ENCODE peak calls at places on chromosome 11, in six cellular contexts. L, J, V, D, S and A are unnamed samples.
A peak's percentile ranks its signal among the peaks of the same experiment; 100 is the strongest.

GRCh38 chr11:2775626-2776350 is 76.0 kb upstream of the KCNQ1OT1 start:
- DNase-seq in L (peak; percentile 26), J (no peak), V (no peak), D (no peak), S (no peak), A (no peak)

GRCh38 chr11:86442420-86442819 is 67.7 kb downstream of the CCDC81 start:
- DNase-seq in L (no peak), J (no peak), V (no peak), D (no peak), S (no peak), A (no peak)

GRCh38 chr11:60769811-60770210 is 13.1 kb downstream of the MS4A15 start:
- DNase-seq in L (no peak), J (no peak), V (no peak), D (no peak), S (no peak), A (no peak)

GRCh38 chr11:128476729-128477128 is 110.6 kb downstream of the ETS1 start:
- DNase-seq in L (no peak), J (no peak), V (no peak), D (no peak), S (no peak), A (no peak)

GRCh38 chr11:18383388-18384156 is 10.8 kb upstream of the LDHA start:
- DNase-seq in L (peak; percentile 81), J (peak; percentile 42), V (peak; percentile 96), D (peak; percentile 100), S (no peak), A (no peak)

GRCh38 chr11:2313051-2313951 is 11.5 kb downstream of the TSPAN32 start:
- DNase-seq in L (peak; percentile 70), J (no peak), V (no peak), D (no peak), S (no peak), A (no peak)

GRCh38 chr11:96037267-96037990 is 113.5 kb upstream of the MTMR2 start:
- DNase-seq in L (no peak), J (no peak), V (no peak), D (peak; percentile 27), S (no peak), A (no peak)

GRCh38 chr11:83816572-83817187 is 530.5 kb upstream of the CCDC90B start:
- DNase-seq in L (no peak), J (no peak), V (peak; percentile 10), D (peak; percentile 31), S (peak; percentile 66), A (no peak)

GRCh38 chr11:75733346-75734107 is 15.9 kb downstream of the MOGAT2 start:
- DNase-seq in L (no peak), J (no peak), V (no peak), D (no peak), S (no peak), A (no peak)

GRCh38 chr11:79076526-79077115 is 364.2 kb downstream of the TENM4 start:
- DNase-seq in L (peak; percentile 69), J (no peak), V (peak; percentile 35), D (no peak), S (peak; percentile 25), A (no peak)

GRCh38 chr11:110972640-110973039 is 260.4 kb upstream of the ARHGAP20 start:
- DNase-seq in L (no peak), J (no peak), V (no peak), D (peak; percentile 71), S (no peak), A (no peak)

GRCh38 chr11:46917109-46918086 is 952 bp downstream of the LRP4 start:
- DNase-seq in L (no peak), J (no peak), V (peak; percentile 48), D (no peak), S (no peak), A (no peak)

GRCh38 chr11:64998141-64998540 is 1.4 kb upstream of the BATF2 start:
- DNase-seq in L (no peak), J (peak; percentile 20), V (no peak), D (no peak), S (no peak), A (no peak)

GRCh38 chr11:105202844-105203548 is 63.4 kb upstream of the CARD18 start:
- DNase-seq in L (no peak), J (no peak), V (no peak), D (no peak), S (no peak), A (no peak)